ENCODE peak calls at places on chromosomes 16 and 17, in six cellular contexts. N, U, M, B, Y and K are unnamed samples.

GRCh38 chr16:87847785-87848675 is 21.3 kb downstream of the SLC7A5 start:
- DNase-seq in N (no peak), U (no peak), M (no peak), B (no peak), Y (no peak), K (no peak)

GRCh38 chr17:60604686-60605334 is 4.8 kb downstream of the PPM1D start:
- DNase-seq in N (no peak), U (no peak), M (peak), B (no peak), Y (no peak), K (no peak)

GRCh38 chr16:89210904-89211515 is 6.5 kb upstream of the ZNF778 start:
- DNase-seq in N (no peak), U (no peak), M (no peak), B (no peak), Y (peak), K (no peak)

GRCh38 chr16:72847187-72848044 is 200.5 kb downstream of the ZFHX3 start:
- DNase-seq in N (peak), U (no peak), M (peak), B (no peak), Y (no peak), K (no peak)

GRCh38 chr17:18038861-18039534 is at the start of the genes ATPAF2 and GID4:
- DNase-seq in N (peak), U (peak), M (peak), B (peak), Y (peak), K (peak)

GRCh38 chr17:64180089-64180488 is 50.1 kb upstream of the ERN1 start:
- DNase-seq in N (no peak), U (no peak), M (peak), B (no peak), Y (no peak), K (no peak)

GRCh38 chr16:80824623-80825364 is 20.4 kb upstream of the CDYL2 start:
- DNase-seq in N (no peak), U (no peak), M (peak), B (peak), Y (no peak), K (no peak)

GRCh38 chr17:42129109-42129837 is 6.7 kb downstream of the HSPB9 start:
- DNase-seq in N (no peak), U (peak), M (no peak), B (no peak), Y (no peak), K (no peak)

GRCh38 chr17:31678431-31678830 is 180.6 kb downstream of the COPRS start:
- DNase-seq in N (peak), U (no peak), M (peak), B (no peak), Y (no peak), K (no peak)

GRCh38 chr16:4874686-4875085 is 27.4 kb downstream of the UBN1 start:
- DNase-seq in N (no peak), U (no peak), M (no peak), B (no peak), Y (peak), K (no peak)

GRCh38 chr17:48503747-48504146 is 27.1 kb downstream of the HOXB1 start:
- DNase-seq in N (no peak), U (no peak), M (no peak), B (no peak), Y (no peak), K (no peak)

GRCh38 chr17:29109477-29110371 is 66.8 kb downstream of the PIPOX start:
- DNase-seq in N (no peak), U (no peak), M (no peak), B (no peak), Y (no peak), K (no peak)

GRCh38 chr17:11627301-11627700 is 29.0 kb downstream of the DNAH9 start:
- DNase-seq in N (no peak), U (no peak), M (no peak), B (no peak), Y (no peak), K (no peak)

GRCh38 chr17:1149869-1150268 is 29.9 kb downstream of the ABR start:
- DNase-seq in N (no peak), U (no peak), M (no peak), B (no peak), Y (no peak), K (no peak)
- TF ChIP-seq CTCF in N (no peak), U (no peak), M (no peak), B (no peak), Y (no peak), K (no peak)

GRCh38 chr17:32813021-32813420 is 63.9 kb downstream of the MYO1D start:
- DNase-seq in N (no peak), U (no peak), M (peak), B (no peak), Y (no peak), K (no peak)
- TF ChIP-seq CTCF in N (no peak), U (no peak), M (no peak), B (no peak), Y (no peak), K (no peak)

GRCh38 chr17:80961931-80962330 is 29.7 kb upstream of the CHMP6 start:
- DNase-seq in N (no peak), U (no peak), M (no peak), B (no peak), Y (peak), K (no peak)

GRCh38 chr17:80962356-80963329 is 29.0 kb upstream of the CHMP6 start:
- DNase-seq in N (no peak), U (no peak), M (no peak), B (no peak), Y (peak), K (no peak)

GRCh38 chr17:80960037-80960796 is 31.4 kb upstream of the CHMP6 start:
- DNase-seq in N (no peak), U (no peak), M (no peak), B (no peak), Y (no peak), K (no peak)

GRCh38 chr17:80960797-80961452 is 30.7 kb upstream of the CHMP6 start:
- DNase-seq in N (no peak), U (no peak), M (no peak), B (no peak), Y (peak), K (no peak)

DNA sequence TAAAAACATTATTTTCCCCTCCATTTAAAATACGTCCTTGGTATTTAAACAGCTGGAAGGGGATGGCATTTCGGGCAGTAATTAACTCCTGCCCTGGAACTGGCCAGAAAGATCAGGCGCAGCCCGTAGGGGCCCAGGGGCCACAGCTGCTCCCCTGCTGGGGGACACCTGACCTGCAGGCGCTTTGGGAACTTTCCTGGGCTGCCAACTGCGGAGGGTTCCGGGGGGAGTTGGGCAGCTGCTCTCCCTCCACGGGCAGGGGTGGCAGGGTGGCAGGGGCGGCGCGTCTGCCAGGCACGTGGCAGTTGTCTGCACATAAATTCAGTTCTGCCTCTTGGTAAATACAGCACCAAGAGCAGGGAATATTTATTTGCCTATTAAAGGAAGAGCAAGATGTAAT is 30.1 kb upstream of the CHMP6 start:
- DNase-seq in N (no peak), U (no peak), M (no peak), B (no peak), Y (peak), K (no peak)
- TF ChIP-seq CTCF in N (no peak), U (no peak), M (no peak), B (no peak), Y (no peak), K (no peak)

GRCh38 chr16:19672378-19672777 is 45.6 kb downstream of the KNOP1 start:
- DNase-seq in N (no peak), U (no peak), M (no peak), B (no peak), Y (no peak), K (no peak)

GRCh38 chr16:19678804-19679203 is 39.2 kb downstream of the KNOP1 start:
- DNase-seq in N (no peak), U (no peak), M (no peak), B (no peak), Y (no peak), K (no peak)

GRCh38 chr16:19677403-19677802 is 40.6 kb downstream of the KNOP1 start:
- DNase-seq in N (no peak), U (peak), M (no peak), B (no peak), Y (no peak), K (no peak)

DNA sequence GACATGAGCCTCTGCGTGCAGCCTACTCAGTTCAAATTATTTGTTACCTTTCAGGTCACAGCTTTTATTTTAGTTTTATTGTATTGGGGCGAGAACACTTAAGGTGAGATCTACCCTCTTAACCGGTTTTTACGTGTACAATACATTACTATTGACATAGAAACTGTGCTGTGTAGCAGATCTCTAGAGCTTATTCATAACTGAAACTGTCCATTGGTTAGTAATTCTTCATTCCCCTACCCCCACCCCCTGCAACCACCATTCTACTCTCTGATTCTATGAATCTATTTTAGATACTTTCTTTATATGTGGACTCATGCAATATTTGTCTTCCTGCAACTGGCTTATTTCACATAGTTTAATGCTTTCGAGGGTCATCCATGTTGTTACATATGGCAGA is 43.5 kb downstream of the KNOP1 start:
- DNase-seq in N (no peak), U (no peak), M (no peak), B (no peak), Y (no peak), K (no peak)
- TF ChIP-seq CTCF in N (no peak), U (no peak), M (no peak), B (no peak), Y (no peak), K (no peak)

GRCh38 chr17:7183433-7184090 is 4.4 kb upstream of the ASGR1 start:
- DNase-seq in N (no peak), U (no peak), M (no peak), B (no peak), Y (no peak), K (no peak)

GRCh38 chr17:7184647-7185046 is 5.5 kb upstream of the ASGR1 start:
- DNase-seq in N (no peak), U (no peak), M (no peak), B (no peak), Y (peak), K (no peak)

GRCh38 chr17:7190276-7190917 is 11.2 kb upstream of the ASGR1 start:
- DNase-seq in N (no peak), U (no peak), M (no peak), B (no peak), Y (peak), K (no peak)

GRCh38 chr17:7184091-7184488 is 4.9 kb upstream of the ASGR1 start:
- DNase-seq in N (no peak), U (no peak), M (no peak), B (no peak), Y (peak), K (no peak)

DNA sequence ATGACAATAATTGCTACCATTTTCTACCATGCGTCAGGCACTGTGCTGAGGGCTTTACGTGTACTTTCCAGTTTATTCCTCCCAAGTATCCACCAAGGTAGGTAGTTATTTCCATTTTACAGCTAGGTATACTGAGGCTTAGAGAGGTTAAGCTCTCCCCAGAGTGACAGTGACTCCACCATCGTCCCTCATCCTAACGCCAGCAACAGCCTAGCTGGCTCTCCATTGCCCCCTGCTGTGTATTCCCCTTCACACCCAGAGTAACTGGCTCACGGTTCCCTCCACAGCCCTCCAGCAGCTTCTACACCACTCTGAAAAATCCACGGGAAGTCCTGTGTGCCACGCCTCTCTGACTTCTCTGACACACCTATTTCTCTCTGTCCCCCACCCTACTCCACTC is 7.1 kb upstream of the ASGR1 start:
- DNase-seq in N (no peak), U (no peak), M (no peak), B (no peak), Y (no peak), K (no peak)
- TF ChIP-seq CTCF in N (no peak), U (no peak), M (no peak), B (no peak), Y (no peak), K (no peak)

DNA sequence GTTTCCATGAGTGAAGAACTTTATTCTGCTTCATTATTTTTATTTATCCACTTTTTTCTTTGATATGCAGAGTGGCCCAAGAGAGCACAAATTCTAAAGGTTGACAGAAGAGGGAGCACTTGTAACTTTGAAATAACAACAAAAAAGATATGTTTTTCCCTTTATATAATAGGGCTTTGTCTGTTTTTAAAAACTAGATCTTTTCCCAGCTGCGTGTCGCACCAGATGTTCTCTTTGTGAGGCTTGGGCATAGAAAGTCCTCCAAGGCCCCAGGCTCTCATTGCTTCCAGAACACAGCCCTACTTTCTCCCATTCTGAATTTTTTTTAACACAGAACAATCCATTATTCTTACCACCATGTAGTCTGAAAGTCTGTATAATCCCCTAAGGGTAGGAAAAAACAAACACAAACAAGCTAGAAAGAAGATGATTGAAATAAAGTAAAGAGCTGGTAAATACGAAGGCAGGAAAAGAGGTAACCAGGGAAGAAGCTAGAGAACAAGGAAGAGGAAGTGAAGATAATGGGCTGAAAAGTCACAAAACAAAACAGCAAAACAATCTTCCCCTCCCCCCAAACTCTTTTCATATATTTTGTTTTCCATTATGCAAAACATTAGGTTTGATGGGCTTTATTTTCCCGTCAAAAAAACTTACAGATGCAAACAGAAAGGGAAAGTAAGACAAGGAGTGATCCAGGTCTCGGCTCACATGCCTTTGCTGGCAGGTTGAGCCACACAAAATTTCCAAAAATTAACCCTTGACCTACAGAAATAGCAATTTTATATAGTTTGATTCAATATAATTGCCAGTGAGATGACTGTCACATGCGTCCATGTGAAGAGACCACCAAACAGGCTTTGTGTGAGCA is 160.3 kb downstream of the ABCA8 start:
- DNase-seq in N (no peak), U (peak), M (peak), B (no peak), Y (peak), K (no peak)
- TF ChIP-seq CTCF in N (no peak), U (peak), M (peak), B (no peak), Y (peak), K (no peak)

DNA sequence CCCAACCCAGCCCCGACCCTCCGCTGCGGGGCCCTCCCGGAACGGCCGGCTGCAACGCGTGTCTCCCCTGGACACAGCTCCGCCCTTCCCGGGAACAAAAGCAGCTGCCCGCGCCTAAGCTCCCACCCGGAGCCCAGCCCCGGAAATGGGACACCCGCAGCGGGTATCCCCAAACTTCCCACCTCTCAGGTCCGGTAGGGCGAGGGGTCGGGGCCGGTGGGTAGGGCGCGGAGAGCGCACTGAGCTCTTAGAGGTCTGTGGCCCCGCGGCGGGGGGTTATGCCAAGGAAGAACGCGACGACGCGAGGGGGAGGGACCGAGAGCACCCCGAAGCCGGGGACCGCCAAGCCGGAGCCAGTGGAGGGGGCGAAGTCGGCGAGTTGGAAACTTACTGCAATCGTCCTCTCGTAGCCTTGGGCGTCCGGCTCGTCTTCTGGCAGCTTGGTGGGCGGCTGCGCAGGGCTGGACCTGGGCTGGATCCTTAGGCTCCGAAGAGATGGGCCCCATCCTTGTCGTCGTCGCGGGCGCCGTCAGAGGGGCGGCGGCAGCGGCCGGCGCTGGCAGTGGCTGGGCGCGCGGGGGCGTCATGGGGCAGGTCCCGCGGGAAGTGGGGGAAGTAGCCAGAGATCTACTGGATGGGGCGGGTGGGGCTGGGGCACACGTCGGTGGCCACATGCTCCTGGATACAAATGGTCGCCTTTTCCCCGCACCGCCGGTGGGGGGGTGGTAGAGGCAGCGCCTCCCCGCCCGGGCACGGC is 6.9 kb downstream of the USP6 start:
- DNase-seq in N (peak), U (no peak), M (no peak), B (no peak), Y (peak), K (no peak)
- TF ChIP-seq CTCF in N (no peak), U (no peak), M (no peak), B (no peak), Y (no peak), K (no peak)

DNA sequence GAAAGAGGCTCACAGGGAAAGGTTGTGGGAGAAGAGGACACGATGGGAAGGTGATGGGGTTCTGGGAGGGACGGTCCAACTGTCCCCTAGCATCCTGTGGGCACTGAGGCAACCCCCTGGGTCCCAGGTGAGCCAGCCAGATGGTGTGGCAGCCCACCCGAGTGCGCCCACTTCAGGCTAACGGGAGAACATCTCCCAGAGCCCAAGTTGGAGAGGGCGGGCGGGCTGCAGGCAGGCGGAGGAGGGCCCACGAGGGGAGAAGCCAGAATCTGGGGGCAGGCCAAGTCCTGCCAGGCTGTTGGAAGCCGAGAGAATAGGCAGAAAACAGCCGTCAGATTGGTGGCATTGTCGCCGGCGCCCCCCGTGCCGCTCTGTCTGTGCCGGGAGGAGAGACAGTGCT is 13.8 kb upstream of the ABCC3 start:
- DNase-seq in N (no peak), U (no peak), M (no peak), B (no peak), Y (no peak), K (no peak)
- TF ChIP-seq CTCF in N (no peak), U (no peak), M (no peak), B (no peak), Y (no peak), K (no peak)

GRCh38 chr17:50613596-50613995 is 21.1 kb upstream of the ABCC3 start:
- DNase-seq in N (no peak), U (no peak), M (no peak), B (no peak), Y (no peak), K (no peak)
- TF ChIP-seq CTCF in N (no peak), U (peak), M (no peak), B (no peak), Y (no peak), K (no peak)

DNA sequence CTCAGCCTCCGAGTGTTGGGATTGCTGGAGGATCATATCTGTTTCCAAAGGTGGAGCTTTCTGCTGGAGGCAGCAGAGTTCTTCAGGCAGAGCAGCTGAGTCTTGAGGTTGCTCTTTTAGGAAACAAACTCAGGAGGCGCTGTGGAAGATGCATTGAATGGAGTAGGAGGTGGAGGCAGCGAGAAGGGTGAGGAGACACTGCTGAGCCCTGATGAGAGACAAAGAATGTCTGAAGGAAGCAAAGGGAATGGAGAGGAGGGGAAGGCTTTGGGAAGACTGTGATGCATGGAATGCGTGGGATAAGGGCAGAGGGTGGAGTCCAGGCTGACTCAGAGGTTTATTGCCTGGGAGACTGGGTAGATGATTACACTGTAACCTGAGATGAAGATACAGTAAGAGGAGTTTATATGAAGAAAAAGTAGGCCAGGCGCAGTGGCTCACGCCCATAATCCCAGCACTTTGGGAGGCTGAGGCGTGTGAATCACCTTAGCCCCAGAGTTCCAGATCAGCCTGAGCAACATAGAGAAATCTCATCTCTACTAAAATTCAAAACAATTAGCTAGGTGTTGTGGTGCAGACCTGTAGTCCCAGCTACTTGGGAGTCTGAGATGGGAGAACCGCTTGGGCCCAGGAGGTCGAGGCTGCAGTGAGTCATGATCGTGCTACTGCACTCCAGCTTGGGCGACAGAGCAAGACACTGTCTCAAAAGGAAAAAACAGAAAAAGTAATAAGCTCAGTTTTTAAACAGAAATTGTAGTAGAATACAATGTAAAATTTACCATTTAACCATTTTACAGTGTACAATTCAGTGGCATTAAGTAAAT is 17.8 kb upstream of the TMEM219 start:
- DNase-seq in N (no peak), U (no peak), M (peak), B (no peak), Y (peak), K (peak)
- TF ChIP-seq CTCF in N (no peak), U (no peak), M (no peak), B (no peak), Y (no peak), K (peak)